ENCODE peak calls at places on chromosomes 12 and 14, in eight cellular contexts. C, G, B, H, K, X, D and W are unnamed samples.

GRCh38 chr12:70994217-70994788 is 73.8 kb upstream of the PTPRR start:
- DNase-seq in X (no peak), H (no peak), B (no peak), G (no peak), K (no peak), D (no peak), C (no peak), W (no peak)

GRCh38 chr14:94079891-94080605 is 954 bp downstream of the DDX24 start:
- DNase-seq in B (no peak), K (no peak), C (no peak), H (no peak), D (no peak), G (no peak), X (no peak), W (no peak)

GRCh38 chr12:84922721-84923120 is 10.1 kb upstream of the SLC6A15 start:
- DNase-seq in K (no peak), X (no peak), H (no peak), G (no peak), D (no peak), B (no peak), C (no peak), W (no peak)

GRCh38 chr14:86673523-86673969 is 1143.6 kb downstream of the FLRT2 start:
- DNase-seq in G (no peak), C (no peak), D (no peak), B (no peak), K (no peak), X (no peak), H (no peak), W (no peak)

GRCh38 chr12:44874981-44875416 is 1.1 kb downstream of the NELL2 start:
- DNase-seq in H (no peak), D (no peak), X (no peak), C (peak; percentile 5), B (peak; percentile 2), K (peak; percentile 9), G (no peak), W (no peak)

GRCh38 chr14:76484355-76484754 is 108.4 kb downstream of the ESRRB start:
- DNase-seq in K (no peak), D (no peak), X (no peak), C (no peak), G (no peak), H (no peak), B (no peak), W (no peak)

GRCh38 chr14:51596473-51596870 is 55.2 kb upstream of the FRMD6 start:
- DNase-seq in K (no peak), D (no peak), G (no peak), X (no peak), B (no peak), H (no peak), C (no peak), W (no peak)

GRCh38 chr12:20492251-20492728 is 124.0 kb downstream of the PDE3A start:
- DNase-seq in K (no peak), X (no peak), D (no peak), C (no peak), H (no peak), G (no peak), B (peak; percentile 89), W (no peak)

GRCh38 chr12:124917841-124918621 is 3.6 kb upstream of the UBC start:
- DNase-seq in X (no peak), K (no peak), C (no peak), G (no peak), H (no peak), B (no peak), D (no peak), W (no peak)

GRCh38 chr14:103186241-103186835 is 63.1 kb downstream of the TNFAIP2 start:
- DNase-seq in D (no peak), C (no peak), K (no peak), X (no peak), B (no peak), H (no peak), G (no peak), W (no peak)

GRCh38 chr14:77316872-77317271 is 3.8 kb downstream of the POMT2 start:
- DNase-seq in D (no peak), K (no peak), C (no peak), X (no peak), H (no peak), G (no peak), B (no peak), W (no peak)

GRCh38 chr12:1576410-1577240 is 17.8 kb downstream of the FBXL14 start:
- DNase-seq in H (no peak), G (no peak), K (no peak), C (no peak), X (no peak), B (no peak), D (no peak), W (no peak)

GRCh38 chr12:31861360-31861759 is 97.9 kb upstream of the RESF1 start:
- DNase-seq in K (no peak), X (no peak), B (no peak), H (no peak), G (no peak), D (no peak), C (no peak), W (no peak)
- H3K9me3 ChIP-seq in K (no peaks in the 10 kb centered on the region), X (no peaks in the 10 kb centered on the region), B (no peaks in the 10 kb centered on the region), H (no peaks in the 10 kb centered on the region), G (no peaks in the 10 kb centered on the region), D (no peaks in the 10 kb centered on the region), C (no peaks in the 10 kb centered on the region), W (no peaks in the 10 kb centered on the region)

DNA sequence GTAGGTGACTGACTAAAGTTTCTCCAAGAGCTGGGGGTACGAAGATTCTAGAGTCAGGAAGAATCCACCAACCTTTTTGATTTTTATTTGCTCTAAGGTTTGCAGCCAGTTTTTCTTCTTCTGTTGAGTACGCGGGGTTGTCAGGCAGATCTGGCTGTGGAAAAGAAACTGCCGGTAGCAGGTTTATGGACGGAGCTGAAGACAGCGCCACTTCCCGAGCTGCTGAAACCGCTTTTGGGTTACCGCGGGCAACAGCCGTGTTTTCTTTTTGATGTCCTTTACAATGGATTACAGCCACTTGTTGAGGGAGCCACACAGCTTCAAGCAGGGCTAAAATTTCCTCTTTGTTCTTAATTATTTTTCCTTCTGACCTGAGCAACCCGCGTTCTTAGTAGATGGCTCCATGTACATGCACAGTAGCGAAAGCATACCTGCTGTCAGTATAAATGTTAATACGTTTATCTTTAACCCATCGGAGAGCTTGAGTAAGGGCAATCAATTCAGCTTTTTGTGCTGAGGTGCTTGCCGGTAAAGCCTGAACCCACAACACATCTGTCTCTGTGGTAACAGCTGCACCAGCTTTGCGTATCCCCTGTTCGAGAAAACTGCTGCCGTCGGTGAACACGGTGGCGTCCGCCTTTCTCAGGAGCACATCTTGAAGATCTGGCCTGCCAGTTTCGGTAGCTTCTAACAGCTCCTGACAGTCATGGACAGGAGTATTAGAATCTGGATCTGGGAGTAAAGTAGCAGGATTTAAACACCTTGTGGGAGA is 674.3 kb downstream of the TMEM121 start:
- DNase-seq in B (no peak), D (no peak), X (no peak), H (no peak), G (no peak), K (no peak), C (no peak), W (no peak)
- H3K9me3 ChIP-seq in B (no peaks in the 10 kb centered on the region), D (no peaks in the 10 kb centered on the region), X (no peaks in the 10 kb centered on the region), H (no peaks in the 10 kb centered on the region), G (no peaks in the 10 kb centered on the region), K (no peaks in the 10 kb centered on the region), C (no peaks in the 10 kb centered on the region), W (no peaks in the 10 kb centered on the region)

GRCh38 chr14:60512952-60513554 is 4.1 kb downstream of the SIX6 start:
- DNase-seq in B (no peak), D (no peak), C (no peak), K (no peak), G (no peak), H (no peak), X (no peak), W (no peak)
- H3K9me3 ChIP-seq in B (no peaks in the 10 kb centered on the region), D (no peaks in the 10 kb centered on the region), C (no peaks in the 10 kb centered on the region), K (no peaks in the 10 kb centered on the region), G (no peaks in the 10 kb centered on the region), H (peaks cover 7% of the 10 kb centered on the region), X (no peaks in the 10 kb centered on the region), W (no peaks in the 10 kb centered on the region)

GRCh38 chr12:130301577-130301976 is 36.1 kb upstream of the PIWIL1 start:
- DNase-seq in C (no peak), B (no peak), X (no peak), G (no peak), K (no peak), D (no peak), H (no peak), W (no peak)
- H3K9me3 ChIP-seq in C (no peaks in the 10 kb centered on the region), B (no peaks in the 10 kb centered on the region), X (no peaks in the 10 kb centered on the region), G (no peaks in the 10 kb centered on the region), K (no peaks in the 10 kb centered on the region), D (no peaks in the 10 kb centered on the region), H (peaks cover 8% of the 10 kb centered on the region), W (no peaks in the 10 kb centered on the region)

DNA sequence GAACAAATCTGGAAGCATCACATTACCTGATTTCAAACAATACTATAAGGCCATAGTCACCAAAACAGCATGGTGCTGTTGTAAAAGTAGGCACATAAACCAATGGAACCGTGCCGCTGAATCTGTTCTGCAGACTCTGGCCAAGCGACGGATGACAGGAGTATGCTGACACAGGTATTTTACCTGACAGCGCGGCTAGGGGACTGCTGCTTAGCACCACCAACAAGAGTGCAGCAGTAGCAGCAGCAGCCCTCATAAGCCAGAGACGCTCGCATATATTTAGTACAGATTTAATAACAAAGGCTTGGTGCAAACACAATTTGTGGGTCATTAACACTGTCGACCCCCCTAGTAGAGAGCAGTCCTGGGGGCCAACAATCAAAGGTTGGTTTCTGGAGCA is 677.6 kb upstream of the LMO3 start:
- DNase-seq in G (no peak), X (no peak), H (no peak), C (no peak), B (no peak), D (no peak), K (peak; percentile 23), W (no peak)
- H3K9me3 ChIP-seq in G (peaks cover 7% of the 10 kb centered on the region), X (no peaks in the 10 kb centered on the region), H (peaks cover 30% of the 10 kb centered on the region), C (no peaks in the 10 kb centered on the region), B (peaks cover 11% of the 10 kb centered on the region), D (no peaks in the 10 kb centered on the region), K (peaks cover 11% of the 10 kb centered on the region), W (no peaks in the 10 kb centered on the region)